ENCODE peak calls at places on chromosomes 16 and 17, in nine cellular contexts. V is GM12865; O is cardiac muscle cell; U is CD4-positive, CD25-positive, alpha-beta regulatory T cell; W is fibroblast of lung; B is right atrium auricular region; S is heart right ventricle; K is GM12878; G is fibroblast of the aortic adventitia. Z is an unnamed sample.

GRCh38 chr17:17669851-17670232 is 11.4 kb upstream of the RAI1 start:
- DNase-seq in O (no peak), U (no peak), V (no peak), G (no peak), K (no peak), S (no peak), W (no peak), B (no peak), Z (no peak)

GRCh38 chr17:20926532-20926931 is 116.3 kb downstream of the USP22 start:
- DNase-seq in K (no peak), G (peak; percentile 55), S (no peak), V (no peak), W (peak; percentile 74), B (no peak), U (no peak), O (peak; percentile 42), Z (no peak)

GRCh38 chr17:21539146-21539545 is 153.2 kb upstream of the KCNJ18 start:
- DNase-seq in U (no peak), G (peak; percentile 82), V (no peak), B (no peak), S (no peak), O (no peak), K (no peak), W (peak; percentile 20), Z (no peak)

GRCh38 chr16:51306116-51306515 is 155.0 kb upstream of the SALL1 start:
- DNase-seq in O (no peak), B (no peak), K (no peak), W (no peak), U (no peak), V (no peak), G (peak; percentile 73), S (no peak), Z (no peak)

GRCh38 chr17:74404218-74404617 is 27.7 kb upstream of the GPRC5C start:
- DNase-seq in U (no peak), W (no peak), G (no peak), S (no peak), O (no peak), B (no peak), K (no peak), V (no peak), Z (no peak)

GRCh38 chr16:8998114-8998513 is 34.4 kb upstream of the USP7 start:
- DNase-seq in K (no peak), O (peak; percentile 49), G (peak; percentile 56), U (no peak), V (no peak), B (no peak), S (no peak), W (peak; percentile 42), Z (no peak)

GRCh38 chr17:65104973-65105372 is 32.2 kb upstream of the RGS9 start:
- DNase-seq in W (no peak), V (no peak), U (no peak), B (no peak), K (no peak), S (no peak), G (no peak), O (no peak), Z (no peak)

GRCh38 chr17:77286641-77287431 is 146.1 kb downstream of the SEC14L1 start:
- DNase-seq in U (no peak), O (peak; percentile 93), B (no peak), K (no peak), G (no peak), W (peak; percentile 76), S (peak; percentile 49), V (no peak), Z (no peak)

GRCh38 chr17:50681260-50682200 is 26.2 kb downstream of the ANKRD40 start:
- DNase-seq in U (peak; percentile 35), O (peak; percentile 87), V (peak; percentile 29), K (no peak), W (peak; percentile 77), S (peak; percentile 59), G (peak; percentile 79), B (peak; percentile 74), Z (no peak)

GRCh38 chr16:5442054-5442453 is 344.5 kb upstream of the EEF2KMT start:
- DNase-seq in K (no peak), W (no peak), O (no peak), B (no peak), U (no peak), V (no peak), S (no peak), G (no peak), Z (no peak)

GRCh38 chr16:30370444-30371247 is at the start of gene TBC1D10B:
- DNase-seq in S (peak; percentile 99), K (peak; percentile 100), G (peak; percentile 100), U (peak; percentile 100), O (peak; percentile 100), B (peak; percentile 100), W (peak; percentile 100), V (peak; percentile 100), Z (peak; percentile 97)

GRCh38 chr17:2041561-2042354 is at the start of gene OVCA2:
- DNase-seq in W (peak; percentile 91), S (peak; percentile 94), G (peak; percentile 92), B (peak; percentile 94), V (peak; percentile 97), O (peak; percentile 96), K (peak; percentile 77), U (peak; percentile 96), Z (peak; percentile 97)

GRCh38 chr16:30615358-30616076 is 5.3 kb upstream of the ZNF689 start:
- DNase-seq in G (peak; percentile 12), O (peak; percentile 41), V (peak; percentile 80), U (peak; percentile 82), K (no peak), W (no peak), S (peak; percentile 40), B (no peak), Z (peak; percentile 58)

GRCh38 chr17:55398689-55399088 is 22.9 kb downstream of the MMD start:
- DNase-seq in U (no peak), W (peak; percentile 50), O (peak; percentile 48), B (no peak), K (no peak), V (no peak), G (peak; percentile 28), S (no peak), Z (no peak)

GRCh38 chr16:70736454-70737376 is 50.9 kb upstream of the MTSS2 start:
- DNase-seq in U (peak; percentile 67), K (no peak), O (no peak), W (no peak), G (no peak), B (no peak), V (peak; percentile 26), S (no peak), Z (no peak)

DNA sequence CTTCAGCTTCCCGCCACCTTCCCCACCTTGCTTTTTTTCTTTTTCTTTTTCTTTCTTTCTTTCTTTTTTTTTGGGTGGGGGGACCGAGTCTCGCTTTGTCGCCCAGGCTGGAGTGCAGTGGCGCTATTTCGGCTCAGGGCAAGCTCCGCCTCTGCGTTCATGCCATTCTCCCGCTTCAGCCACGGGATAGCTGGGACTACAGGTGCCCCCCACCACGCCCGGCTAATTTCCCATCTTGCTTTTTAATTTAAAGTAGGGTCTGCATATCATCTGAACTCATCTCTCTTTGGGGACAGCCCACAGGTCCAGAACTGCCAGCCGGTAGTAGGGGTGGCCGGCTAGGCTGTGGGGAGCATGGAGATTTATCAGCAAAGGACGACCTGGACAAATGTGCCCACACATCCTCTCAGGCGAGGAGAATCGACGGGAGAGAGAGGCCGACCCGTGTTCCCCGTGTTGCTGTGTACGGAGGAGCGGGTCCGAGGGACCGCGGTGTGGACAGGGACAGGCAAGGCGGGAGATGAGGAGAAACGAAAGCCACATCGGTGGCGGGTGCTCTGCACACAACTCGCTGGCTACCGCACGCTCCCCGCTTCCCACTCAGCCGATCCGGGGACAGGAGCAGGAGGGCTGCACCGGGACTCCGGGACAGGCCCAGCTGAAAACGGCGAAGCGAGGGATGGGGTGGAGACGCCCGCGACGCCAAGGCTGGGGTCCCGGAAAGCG is 2.4 kb downstream of the MT1M start:
- DNase-seq in B (no peak), K (no peak), V (no peak), U (no peak), O (no peak), W (no peak), G (no peak), S (no peak), Z (no peak)
- H3K4me3 ChIP-seq in B (no peak overlapping the region), K (no peak overlapping the region), V (no peak overlapping the region), U (no peak overlapping the region), O (no peak overlapping the region), W (no peak overlapping the region), G (no peak overlapping the region), S (no peak overlapping the region), Z (no peak overlapping the region)

DNA sequence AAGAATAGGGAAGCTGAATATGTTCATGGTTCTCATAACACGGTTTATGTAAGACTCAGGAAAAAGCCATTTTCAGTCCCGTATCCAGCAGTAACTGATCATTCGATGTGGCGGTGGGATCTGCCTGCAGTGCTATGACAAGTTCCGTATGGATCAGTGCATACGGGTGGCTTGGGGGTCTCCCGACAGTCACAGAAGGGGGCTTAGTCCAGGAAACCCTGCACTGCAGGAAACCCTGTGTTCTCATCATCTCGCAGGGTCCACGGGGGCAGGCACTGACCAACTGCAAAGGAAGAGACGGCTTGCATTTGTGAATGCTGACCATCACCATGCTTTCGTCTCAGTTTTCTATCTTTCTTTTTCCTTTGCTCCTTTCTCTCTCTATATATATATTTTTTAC is 7.7 kb downstream of the MTHFSD start:
- DNase-seq in O (no peak), G (no peak), S (no peak), V (no peak), B (no peak), K (no peak), U (no peak), W (no peak), Z (no peak)
- H3K4me3 ChIP-seq in O (no peak overlapping the region), G (no peak overlapping the region), S (no peak overlapping the region), V (no peak overlapping the region), B (no peak overlapping the region), K (no peak overlapping the region), U (no peak overlapping the region), W (no peak overlapping the region), Z (no peak overlapping the region)

DNA sequence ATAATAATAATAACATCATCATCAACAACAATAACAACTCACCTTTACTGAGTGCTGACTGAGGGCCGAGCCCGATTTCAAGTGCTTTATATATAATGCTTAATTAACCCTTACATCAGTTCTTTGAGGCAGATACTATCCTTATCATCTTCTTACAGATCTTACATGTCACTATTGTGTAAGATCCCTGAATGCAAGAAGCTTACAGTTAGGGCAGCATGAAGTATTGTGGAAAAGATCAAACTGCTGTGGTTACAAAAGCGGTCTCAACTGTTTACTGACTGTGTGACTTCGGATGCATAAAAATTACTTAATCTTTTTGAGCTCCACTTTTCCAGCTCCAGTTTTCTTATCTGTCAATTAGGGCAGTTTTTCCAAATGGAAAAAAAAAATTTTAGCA is 3.3 kb downstream of the VAT1 start:
- DNase-seq in S (no peak), G (peak; percentile 35), B (no peak), V (no peak), U (no peak), K (no peak), W (no peak), O (peak; percentile 52), Z (no peak)
- H3K4me3 ChIP-seq in S (no peak overlapping the region), G (peak overlapping the region; percentile 36), B (no peak overlapping the region), V (no peak overlapping the region), U (no peak overlapping the region), K (no peak overlapping the region), W (peak overlapping the region; percentile 74), O (peak overlapping the region; percentile 7), Z (no peak overlapping the region)

DNA sequence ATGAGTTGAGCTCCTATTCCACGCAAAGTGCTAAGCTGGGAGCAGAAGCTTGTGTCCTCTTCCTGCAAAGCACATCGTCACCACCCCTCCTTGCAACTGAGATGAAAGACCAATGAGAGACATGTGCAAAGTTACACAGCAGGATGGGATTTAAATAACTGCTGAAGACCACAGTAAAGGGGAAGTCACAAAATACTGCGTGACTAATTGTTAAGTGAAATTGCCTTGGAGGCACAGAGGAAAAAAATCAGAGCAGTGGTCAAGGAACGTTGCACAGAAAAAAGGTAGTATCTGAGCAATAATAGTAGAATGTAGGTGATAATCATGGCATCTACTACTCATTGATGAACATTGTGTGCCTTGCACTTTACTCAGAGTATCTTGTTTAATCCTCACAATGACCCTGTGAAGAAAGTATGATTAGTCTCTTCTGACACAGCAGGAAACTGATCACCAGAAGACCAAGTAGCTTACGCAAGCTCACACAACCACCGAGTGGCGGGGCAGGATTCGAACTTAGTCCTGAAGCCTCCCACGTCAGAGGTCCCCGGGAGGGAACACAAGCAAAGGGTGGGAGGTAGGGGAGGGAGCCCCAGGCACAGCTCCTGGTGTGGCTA is 15.4 kb upstream of the MYO18A start:
- DNase-seq in V (peak; percentile 68), K (no peak), U (no peak), O (no peak), W (no peak), B (no peak), G (no peak), S (no peak), Z (peak; percentile 48)
- H3K4me3 ChIP-seq in V (no peak overlapping the region), K (peak overlapping the region; percentile 5), U (no peak overlapping the region), O (no peak overlapping the region), W (no peak overlapping the region), B (no peak overlapping the region), G (no peak overlapping the region), S (no peak overlapping the region), Z (no peak overlapping the region)

Z was measured in GM06990.